ENCODE peak calls at places on chromosomes 2 and 18, in seven cellular contexts. J is neural progenitor cell; E is endodermal cell; O is kidney; U is tibial artery; M is G401; I is activated naive CD8-positive, alpha-beta T cell treated with anti-CD3 and anti-CD28 coated beads for 36 hours. D is an unnamed sample.

GRCh38 chr2:235384624-235385023 is 109.2 kb upstream of the AGAP1 start:
- DNase-seq in J (peak), O (no peak), I (no peak), M (peak), U (no peak), E (peak), D (no peak)

GRCh38 chr2:60317831-60318230 is 235.6 kb downstream of the BCL11A start:
- DNase-seq in I (no peak), M (no peak), J (no peak), O (no peak), E (peak), U (no peak), D (no peak)

GRCh38 chr2:232838406-232838874 is 31.6 kb upstream of the SNORC start:
- DNase-seq in E (no peak), O (no peak), J (no peak), M (no peak), I (peak), U (no peak), D (no peak)

GRCh38 chr2:56687169-56687568 is 503.4 kb downstream of the CCDC85A start:
- DNase-seq in U (no peak), I (no peak), J (no peak), O (no peak), M (no peak), E (no peak), D (no peak)

GRCh38 chr18:65415167-65415566 is 335.6 kb upstream of the CDH7 start:
- DNase-seq in U (no peak), E (peak), I (no peak), O (no peak), M (no peak), J (peak), D (no peak)

GRCh38 chr2:135874966-135875365 is 1.3 kb downstream of the MCM6 start:
- DNase-seq in E (no peak), M (no peak), O (no peak), J (no peak), I (no peak), U (no peak), D (no peak)

GRCh38 chr2:69625078-69625788 is 18.3 kb downstream of the AAK1 start:
- DNase-seq in I (no peak), J (no peak), U (no peak), M (no peak), O (no peak), E (no peak), D (no peak)

GRCh38 chr18:67794512-67794911 is 278.0 kb upstream of the DSEL start:
- DNase-seq in O (no peak), I (no peak), J (no peak), M (peak), E (no peak), U (no peak), D (no peak)

GRCh38 chr2:120435671-120436459 is 89.9 kb downstream of the INHBB start:
- DNase-seq in U (no peak), M (no peak), E (peak), J (no peak), O (no peak), I (no peak), D (no peak)

GRCh38 chr2:25618676-25619075 is 54.7 kb downstream of the DTNB start:
- DNase-seq in E (no peak), M (no peak), J (no peak), I (no peak), O (no peak), U (no peak), D (peak)

GRCh38 chr2:32061973-32062861 is 1.1 kb upstream of the SPAST start:
- DNase-seq in U (peak), M (peak), O (no peak), I (no peak), E (peak), J (peak), D (no peak)

GRCh38 chr18:62505669-62506494 is 16.9 kb upstream of the ZCCHC2 start:
- DNase-seq in M (no peak), J (no peak), U (no peak), O (no peak), E (no peak), I (peak), D (no peak)

GRCh38 chr18:31100598-31101147 is 1.5 kb downstream of the DSC2 start:
- DNase-seq in E (peak), M (no peak), O (no peak), J (peak), U (no peak), I (no peak), D (no peak)

GRCh38 chr2:31332521-31332920 is 82.0 kb downstream of the XDH start:
- DNase-seq in E (no peak), M (no peak), J (no peak), O (no peak), I (no peak), U (no peak), D (no peak)

GRCh38 chr2:241680827-241681599 is 5.6 kb downstream of the DTYMK start:
- DNase-seq in J (no peak), M (no peak), E (no peak), I (no peak), U (peak), O (no peak), D (peak)

GRCh38 chr2:31788273-31788672 is 207.5 kb upstream of the SRD5A2 start:
- DNase-seq in U (no peak), J (no peak), O (no peak), M (no peak), E (no peak), I (no peak), D (no peak)

GRCh38 chr2:48779019-48779418 is 23.5 kb upstream of the LHCGR start:
- DNase-seq in J (no peak), O (no peak), I (no peak), U (no peak), M (no peak), E (no peak), D (no peak)

GRCh38 chr18:49524951-49525350 is 36.9 kb upstream of the LIPG start:
- DNase-seq in U (no peak), O (no peak), I (no peak), M (no peak), E (peak), J (no peak), D (no peak)

D was measured in brain pericyte.